ENCODE peak calls at places on chromosomes 16 and 17, in seven cellular contexts. H is progenitor cell of endocrine pancreas; L is retina; B is transverse colon; I is OCI-LY7; Q is SIG-M5; V is stimulated activated CD4-positive, alpha-beta T cell treated with anti-CD3 and anti-CD28 coated beads, Interleukin-4, amount 100 ng/mL, for 4 hours. D is an unnamed sample.

GRCh38 chr17:7716299-7716886 is 1.2 kb upstream of the DNAH2 start:
- DNase-seq in H (no peak), V (no peak), L (no peak), Q (no peak), I (no peak), B (no peak), D (no peak)

GRCh38 chr16:24208710-24209109 is 47.4 kb upstream of the CACNG3 start:
- DNase-seq in L (peak; percentile 95), B (no peak), V (no peak), I (no peak), Q (no peak), H (no peak), D (peak; percentile 40)

GRCh38 chr16:19974607-19975006 is 90.0 kb upstream of the GPRC5B start:
- DNase-seq in B (no peak), L (no peak), H (no peak), I (no peak), V (no peak), Q (no peak), D (no peak)

GRCh38 chr16:80197790-80198201 is 343.0 kb upstream of the DYNLRB2 start:
- DNase-seq in V (no peak), L (no peak), Q (no peak), B (no peak), H (no peak), I (no peak), D (no peak)

GRCh38 chr16:23245268-23245667 is 56.8 kb upstream of the SCNN1B start:
- DNase-seq in B (no peak), V (no peak), L (no peak), Q (no peak), I (no peak), H (no peak), D (no peak)

GRCh38 chr17:352421-353212 is at the start of gene RPH3AL:
- DNase-seq in B (peak; percentile 80), L (peak; percentile 87), Q (no peak), I (no peak), V (no peak), H (peak; percentile 49), D (peak; percentile 14)

GRCh38 chr16:70453891-70454220 is 539 bp upstream of the FCSK start:
- DNase-seq in L (no peak), V (no peak), B (no peak), Q (no peak), H (no peak), I (no peak), D (no peak)

GRCh38 chr16:56667581-56668571 is at the start of gene MT1G:
- DNase-seq in B (peak; percentile 74), V (peak; percentile 40), H (no peak), I (no peak), Q (no peak), L (no peak), D (no peak)

D was measured in NCI-H1092 treated with DMSO at 0.1 percent for 48 hours.